ENCODE peak calls at places on chromosomes 3 and 15, in four cellular contexts. One of them, this sample, is unnamed.

GRCh38 chr3:60250810-60251209 is 1000.4 kb downstream of the FHIT start:
- DNase-seq in K562: no peak
- DNase-seq in AG04450: no peak
- DNase-seq in cardiac fibroblast: no peak
- DNase-seq in this sample: no peak

GRCh38 chr3:170734737-170735070 is 135.3 kb downstream of the RPL22L1 start:
- DNase-seq in AG04450: no peak
- DNase-seq in K562: no peak
- DNase-seq in cardiac fibroblast: no peak
- DNase-seq in this sample: no peak

GRCh38 chr15:72796515-72797337 is 13.2 kb upstream of the ADPGK start:
- DNase-seq in AG04450: no peak
- DNase-seq in cardiac fibroblast: peak
- DNase-seq in K562: peak
- DNase-seq in this sample: no peak

GRCh38 chr3:44098666-44099065 is 143.0 kb upstream of the TOPAZ1 start:
- DNase-seq in cardiac fibroblast: no peak
- DNase-seq in K562: no peak
- DNase-seq in AG04450: no peak
- DNase-seq in this sample: no peak

GRCh38 chr3:73056365-73057150 is 4.9 kb upstream of the EBLN2 start:
- DNase-seq in K562: no peak
- DNase-seq in AG04450: no peak
- DNase-seq in cardiac fibroblast: peak
- DNase-seq in this sample: no peak

GRCh38 chr15:80744826-80745225 is 34.3 kb upstream of the CEMIP start:
- DNase-seq in cardiac fibroblast: peak
- DNase-seq in K562: no peak
- DNase-seq in AG04450: no peak
- DNase-seq in this sample: no peak

GRCh38 chr3:157160652-157161480 is 919 bp upstream of the CCNL1 start:
- DNase-seq in K562: peak
- DNase-seq in AG04450: peak
- DNase-seq in cardiac fibroblast: peak
- DNase-seq in this sample: peak

GRCh38 chr3:100001083-100001482 is 113.2 kb downstream of the FILIP1L start:
- DNase-seq in cardiac fibroblast: no peak
- DNase-seq in AG04450: no peak
- DNase-seq in K562: no peak
- DNase-seq in this sample: no peak

GRCh38 chr3:10371167-10371566 is 50.3 kb upstream of the SEC13 start:
- DNase-seq in K562: no peak
- DNase-seq in AG04450: no peak
- DNase-seq in cardiac fibroblast: peak
- DNase-seq in this sample: no peak

GRCh38 chr3:46496745-46497555 is 826 bp upstream of the RTP3 start:
- DNase-seq in cardiac fibroblast: no peak
- DNase-seq in K562: peak
- DNase-seq in AG04450: no peak
- DNase-seq in this sample: no peak

GRCh38 chr3:141279074-141279945 is 47.7 kb downstream of the PXYLP1 start:
- DNase-seq in K562: peak
- DNase-seq in cardiac fibroblast: peak
- DNase-seq in AG04450: no peak
- DNase-seq in this sample: peak

This sample was measured in naive thymus-derived CD4-positive, alpha-beta T cell.